ENCODE peak calls at places on chromosomes 2 and 18, in five cellular contexts. L is HEK293T, E is iris pigment epithelial cell, Y is heart left ventricle, C is fibroblast of the aortic adventitia. Q is an unnamed sample.

GRCh38 chr2:102050854-102051391 is 59.2 kb downstream of the IL1R2 start:
- DNase-seq in L (no peak), E (peak), Y (peak), C (peak), Q (no peak)

GRCh38 chr2:200812122-200813022 is 662 bp downstream of the BZW1 start:
- DNase-seq in L (peak), E (peak), Y (peak), C (peak), Q (peak)

GRCh38 chr2:43135583-43135982 is 90.8 kb downstream of the ZFP36L2 start:
- DNase-seq in L (no peak), E (no peak), Y (peak), C (no peak), Q (no peak)

GRCh38 chr2:229591611-229592010 is 122.7 kb downstream of the DNER start:
- DNase-seq in L (no peak), E (no peak), Y (no peak), C (no peak), Q (no peak)

GRCh38 chr2:96927420-96928171 is 57.7 kb upstream of the SEMA4C start:
- DNase-seq in L (no peak), E (no peak), Y (peak), C (no peak), Q (peak)

GRCh38 chr2:40317047-40317446 is 134.8 kb downstream of the SLC8A1 start:
- DNase-seq in L (no peak), E (peak), Y (no peak), C (peak), Q (no peak)

GRCh38 chr2:13230221-13230620 is 513.5 kb downstream of the TRIB2 start:
- DNase-seq in L (no peak), E (peak), Y (no peak), C (no peak), Q (no peak)

GRCh38 chr2:102724553-102724952 is 37.3 kb upstream of the TMEM182 start:
- DNase-seq in L (no peak), E (no peak), Y (no peak), C (no peak), Q (no peak)

GRCh38 chr2:46719499-46719898 is 196.1 kb downstream of the MCFD2 start:
- DNase-seq in L (no peak), E (peak), Y (no peak), C (peak), Q (peak)

GRCh38 chr2:150911766-150912280 is 349.8 kb downstream of the RBM43 start:
- DNase-seq in L (no peak), E (peak), Y (peak), C (peak), Q (peak)

GRCh38 chr2:85777441-85777861 is 23.7 kb downstream of the ATOH8 start:
- DNase-seq in L (no peak), E (no peak), Y (peak), C (peak), Q (no peak)

GRCh38 chr18:48031011-48031480 is 100.6 kb upstream of the SMAD2 start:
- DNase-seq in L (peak), E (peak), Y (peak), C (peak), Q (peak)

GRCh38 chr2:229660951-229661350 is 53.4 kb downstream of the DNER start:
- DNase-seq in L (no peak), E (peak), Y (no peak), C (no peak), Q (peak)

GRCh38 chr18:3514312-3515216 is 64.6 kb downstream of the TGIF1 start:
- DNase-seq in L (no peak), E (no peak), Y (no peak), C (no peak), Q (no peak)

GRCh38 chr2:168246483-168247340 is 683 bp downstream of the STK39 start:
- DNase-seq in L (peak), E (peak), Y (peak), C (peak), Q (peak)

GRCh38 chr2:211396815-211397214 is 840.4 kb downstream of the CPS1 start:
- DNase-seq in L (no peak), E (no peak), Y (no peak), C (no peak), Q (no peak)

GRCh38 chr2:65300772-65301711 is 73.4 kb downstream of the ACTR2 start:
- DNase-seq in L (no peak), E (peak), Y (peak), C (peak), Q (no peak)

GRCh38 chr18:59874166-59874565 is 25.6 kb upstream of the PMAIP1 start:
- DNase-seq in L (no peak), E (peak), Y (no peak), C (peak), Q (peak)

GRCh38 chr2:120550274-120550673 is 185.4 kb upstream of the GLI2 start:
- DNase-seq in L (no peak), E (no peak), Y (no peak), C (no peak), Q (no peak)

GRCh38 chr2:212539145-212539880 is 711 bp upstream of the ERBB4 start:
- DNase-seq in L (peak), E (no peak), Y (peak), C (no peak), Q (no peak)

GRCh38 chr2:54482725-54483124 is 26.6 kb downstream of the SPTBN1 start:
- DNase-seq in L (no peak), E (peak), Y (no peak), C (peak), Q (no peak)

GRCh38 chr2:101341901-101342624 is 33.6 kb upstream of the RNF149 start:
- DNase-seq in L (peak), E (peak), Y (peak), C (peak), Q (peak)

GRCh38 chr2:205852457-205852856 is 170.2 kb downstream of the NRP2 start:
- DNase-seq in L (no peak), E (no peak), Y (peak), C (no peak), Q (no peak)

GRCh38 chr2:237485304-237485703 is 1.7 kb upstream of the MLPH start:
- DNase-seq in L (no peak), E (no peak), Y (no peak), C (no peak), Q (peak)

GRCh38 chr2:38409136-38409903 is 32.2 kb upstream of the ATL2 start:
- DNase-seq in L (no peak), E (no peak), Y (no peak), C (peak), Q (no peak)

GRCh38 chr2:206851511-206851910 is 86.1 kb downstream of the FASTKD2 start:
- DNase-seq in L (no peak), E (no peak), Y (no peak), C (no peak), Q (no peak)

GRCh38 chr2:54767921-54768320 is 44.5 kb downstream of the EML6 start:
- DNase-seq in L (no peak), E (peak), Y (no peak), C (peak), Q (peak)

GRCh38 chr2:10481055-10481665 is 33.0 kb upstream of the ODC1 start:
- DNase-seq in L (no peak), E (no peak), Y (no peak), C (no peak), Q (no peak)

GRCh38 chr2:83006991-83007390 is 1452.1 kb downstream of the SUCLG1 start:
- DNase-seq in L (no peak), E (peak), Y (no peak), C (no peak), Q (no peak)

GRCh38 chr2:182593394-182593707 is 122.7 kb upstream of the DNAJC10 start:
- DNase-seq in L (no peak), E (peak), Y (no peak), C (peak), Q (peak)

Q was measured in kidney glomerular epithelial cell.